ENCODE peak calls at places on chromosomes 2 and 18, in five cellular contexts. One of them, this sample, is unnamed. For H3K9me3, the result is how much of the 10 kb centered on the place peaks cover.

GRCh38 chr2:177783835-177784448 is 288.6 kb downstream of the PDE11A start:
- DNase-seq in neural progenitor cell: no peak
- DNase-seq in naive thymus-derived CD4-positive, alpha-beta T cell: no peak
- DNase-seq in SJCRH30: peak
- DNase-seq in adrenal gland: no peak
- DNase-seq in this sample: no peak

GRCh38 chr2:13056259-13056843 is 339.6 kb downstream of the TRIB2 start:
- DNase-seq in adrenal gland: no peak
- DNase-seq in SJCRH30: peak
- DNase-seq in neural progenitor cell: peak
- DNase-seq in naive thymus-derived CD4-positive, alpha-beta T cell: no peak
- DNase-seq in this sample: peak

GRCh38 chr2:67752964-67753363 is 309.8 kb downstream of the C1D start:
- DNase-seq in neural progenitor cell: no peak
- DNase-seq in SJCRH30: no peak
- DNase-seq in naive thymus-derived CD4-positive, alpha-beta T cell: no peak
- DNase-seq in adrenal gland: no peak
- DNase-seq in this sample: no peak

GRCh38 chr2:144376926-144377325 is 143.0 kb downstream of the ZEB2 start:
- DNase-seq in SJCRH30: no peak
- DNase-seq in naive thymus-derived CD4-positive, alpha-beta T cell: no peak
- DNase-seq in adrenal gland: no peak
- DNase-seq in neural progenitor cell: no peak
- DNase-seq in this sample: no peak

GRCh38 chr2:38515155-38516074 is 87.3 kb downstream of the HNRNPLL start:
- DNase-seq in naive thymus-derived CD4-positive, alpha-beta T cell: no peak
- DNase-seq in neural progenitor cell: no peak
- DNase-seq in adrenal gland: peak
- DNase-seq in SJCRH30: peak
- DNase-seq in this sample: peak

GRCh38 chr2:25336446-25336845 is 5.3 kb downstream of the DNMT3A start:
- DNase-seq in adrenal gland: no peak
- DNase-seq in naive thymus-derived CD4-positive, alpha-beta T cell: no peak
- DNase-seq in SJCRH30: no peak
- DNase-seq in neural progenitor cell: peak
- DNase-seq in this sample: no peak

GRCh38 chr2:191804711-191805230 is 42.1 kb downstream of the CAVIN2 start:
- DNase-seq in naive thymus-derived CD4-positive, alpha-beta T cell: no peak
- DNase-seq in SJCRH30: no peak
- DNase-seq in neural progenitor cell: no peak
- DNase-seq in adrenal gland: no peak
- DNase-seq in this sample: no peak

GRCh38 chr2:9206991-9207640 is 504 bp downstream of the ASAP2 start:
- DNase-seq in neural progenitor cell: no peak
- DNase-seq in SJCRH30: peak
- DNase-seq in adrenal gland: peak
- DNase-seq in naive thymus-derived CD4-positive, alpha-beta T cell: no peak
- DNase-seq in this sample: peak

GRCh38 chr18:11366410-11366809 is 217.0 kb upstream of the PIEZO2 start:
- DNase-seq in neural progenitor cell: no peak
- DNase-seq in SJCRH30: peak
- DNase-seq in naive thymus-derived CD4-positive, alpha-beta T cell: no peak
- DNase-seq in adrenal gland: peak
- DNase-seq in this sample: peak

GRCh38 chr2:216713691-216714411 is 18.5 kb upstream of the IGFBP5 start:
- DNase-seq in naive thymus-derived CD4-positive, alpha-beta T cell: no peak
- DNase-seq in adrenal gland: no peak
- DNase-seq in SJCRH30: peak
- DNase-seq in neural progenitor cell: no peak
- DNase-seq in this sample: peak

GRCh38 chr2:44244135-44244871 is 31.0 kb upstream of the SLC3A1 start:
- DNase-seq in SJCRH30: peak
- DNase-seq in neural progenitor cell: peak
- DNase-seq in adrenal gland: peak
- DNase-seq in naive thymus-derived CD4-positive, alpha-beta T cell: peak
- DNase-seq in this sample: peak

GRCh38 chr2:239918749-239919148 is 106.4 kb downstream of the NDUFA10 start:
- DNase-seq in naive thymus-derived CD4-positive, alpha-beta T cell: no peak
- DNase-seq in adrenal gland: no peak
- DNase-seq in SJCRH30: no peak
- DNase-seq in neural progenitor cell: no peak
- DNase-seq in this sample: no peak

GRCh38 chr18:6731197-6731596 is 1.7 kb downstream of the ARHGAP28 start:
- DNase-seq in naive thymus-derived CD4-positive, alpha-beta T cell: no peak
- DNase-seq in neural progenitor cell: peak
- DNase-seq in SJCRH30: peak
- DNase-seq in adrenal gland: no peak
- DNase-seq in this sample: no peak

GRCh38 chr2:15813481-15814266 is 126.7 kb upstream of the MYCN start:
- DNase-seq in adrenal gland: no peak
- DNase-seq in neural progenitor cell: no peak
- DNase-seq in naive thymus-derived CD4-positive, alpha-beta T cell: no peak
- DNase-seq in SJCRH30: no peak
- DNase-seq in this sample: no peak

GRCh38 chr2:172531309-172531708 is 24.6 kb upstream of the PDK1 start:
- DNase-seq in SJCRH30: no peak
- DNase-seq in adrenal gland: no peak
- DNase-seq in naive thymus-derived CD4-positive, alpha-beta T cell: no peak
- DNase-seq in neural progenitor cell: no peak
- DNase-seq in this sample: no peak

GRCh38 chr2:172535119-172535518 is 20.8 kb upstream of the PDK1 start:
- DNase-seq in naive thymus-derived CD4-positive, alpha-beta T cell: no peak
- DNase-seq in adrenal gland: no peak
- DNase-seq in SJCRH30: no peak
- DNase-seq in neural progenitor cell: peak
- DNase-seq in this sample: no peak

GRCh38 chr2:172533687-172534086 is 22.2 kb upstream of the PDK1 start:
- DNase-seq in SJCRH30: no peak
- DNase-seq in neural progenitor cell: no peak
- DNase-seq in adrenal gland: no peak
- DNase-seq in naive thymus-derived CD4-positive, alpha-beta T cell: no peak
- DNase-seq in this sample: no peak
- H3K9me3 ChIP-seq in SJCRH30: under half
- H3K9me3 ChIP-seq in neural progenitor cell: under half
- H3K9me3 ChIP-seq in adrenal gland: under half
- H3K9me3 ChIP-seq in naive thymus-derived CD4-positive, alpha-beta T cell: under half
- H3K9me3 ChIP-seq in this sample: under half

DNA sequence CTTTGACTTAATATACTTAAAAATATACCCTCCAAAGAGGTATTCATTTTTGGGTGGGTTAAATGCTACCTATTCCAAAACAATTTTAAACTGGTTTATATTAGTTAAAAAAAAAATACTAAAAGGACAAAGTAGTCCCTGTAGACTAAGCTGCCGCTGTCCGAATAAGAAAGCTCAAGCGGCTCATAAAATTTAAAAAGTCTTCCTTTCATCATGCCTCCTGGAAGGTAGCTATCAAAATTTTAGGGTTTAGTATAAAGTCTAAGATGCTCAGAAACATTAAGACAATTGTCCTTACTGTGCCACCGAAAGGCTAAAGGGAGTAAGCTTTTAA is 458 bp upstream of the UGGT1 start:
- DNase-seq in SJCRH30: no peak
- DNase-seq in adrenal gland: no peak
- DNase-seq in neural progenitor cell: no peak
- DNase-seq in naive thymus-derived CD4-positive, alpha-beta T cell: no peak
- DNase-seq in this sample: no peak
- H3K4me3 ChIP-seq in SJCRH30: peak
- H3K4me3 ChIP-seq in adrenal gland: peak
- H3K4me3 ChIP-seq in neural progenitor cell: peak
- H3K4me3 ChIP-seq in naive thymus-derived CD4-positive, alpha-beta T cell: peak
- H3K4me3 ChIP-seq in this sample: peak

DNA sequence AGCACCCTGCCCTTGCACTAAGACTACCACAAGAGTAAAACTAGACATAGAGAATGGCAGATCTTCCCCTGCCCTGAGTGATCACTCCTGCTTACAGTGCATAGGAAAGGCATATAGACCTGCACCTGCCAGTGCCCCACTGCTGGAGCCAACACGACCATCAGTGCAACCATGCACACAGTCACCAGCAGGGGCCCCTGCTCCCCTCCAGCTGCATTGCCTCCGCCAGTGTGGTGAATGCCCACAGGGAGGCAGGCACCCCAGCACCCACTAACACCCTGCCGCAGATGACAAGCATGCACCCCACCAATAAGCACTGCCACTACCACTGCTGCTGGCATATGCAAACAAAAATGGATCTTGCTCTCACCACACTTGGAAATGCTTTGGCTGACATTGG is 478.8 kb downstream of the ADCYAP1 start:
- DNase-seq in naive thymus-derived CD4-positive, alpha-beta T cell: no peak
- DNase-seq in adrenal gland: no peak
- DNase-seq in neural progenitor cell: no peak
- DNase-seq in SJCRH30: no peak
- DNase-seq in this sample: no peak
- H3K9me3 ChIP-seq in naive thymus-derived CD4-positive, alpha-beta T cell: under half
- H3K9me3 ChIP-seq in adrenal gland: under half
- H3K9me3 ChIP-seq in neural progenitor cell: under half
- H3K9me3 ChIP-seq in SJCRH30: under half
- H3K9me3 ChIP-seq in this sample: under half

DNA sequence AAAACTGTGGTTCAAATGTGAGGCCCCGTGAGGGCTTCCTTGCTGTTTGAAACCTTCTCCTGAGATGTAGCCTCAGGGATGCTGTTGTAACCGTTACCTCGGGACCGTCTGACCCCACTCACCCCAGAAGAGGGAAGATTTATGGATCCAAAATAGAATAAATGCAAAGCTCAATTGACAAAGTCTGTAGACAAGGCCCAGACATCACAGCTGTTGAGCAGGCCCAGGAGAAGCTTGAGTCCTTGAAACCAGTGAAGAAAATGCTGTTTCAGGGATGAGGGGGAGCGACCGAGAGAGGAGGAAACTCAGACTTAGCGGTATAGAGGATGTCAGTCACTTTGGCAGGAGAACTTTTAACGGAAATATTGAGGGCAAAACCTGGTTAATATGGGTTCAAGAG is 76.8 kb upstream of the RBM44 start:
- DNase-seq in adrenal gland: no peak
- DNase-seq in naive thymus-derived CD4-positive, alpha-beta T cell: no peak
- DNase-seq in SJCRH30: no peak
- DNase-seq in neural progenitor cell: no peak
- DNase-seq in this sample: no peak
- H3K4me3 ChIP-seq in adrenal gland: no peak
- H3K4me3 ChIP-seq in naive thymus-derived CD4-positive, alpha-beta T cell: no peak
- H3K4me3 ChIP-seq in SJCRH30: no peak
- H3K4me3 ChIP-seq in neural progenitor cell: no peak
- H3K4me3 ChIP-seq in this sample: no peak

GRCh38 chr2:128040166-128040771 is 12.4 kb upstream of the SAP130 start:
- DNase-seq in naive thymus-derived CD4-positive, alpha-beta T cell: no peak
- DNase-seq in adrenal gland: no peak
- DNase-seq in neural progenitor cell: no peak
- DNase-seq in SJCRH30: no peak
- DNase-seq in this sample: no peak

GRCh38 chr2:128041561-128041960 is 13.7 kb upstream of the SAP130 start:
- DNase-seq in SJCRH30: peak
- DNase-seq in naive thymus-derived CD4-positive, alpha-beta T cell: no peak
- DNase-seq in neural progenitor cell: peak
- DNase-seq in adrenal gland: no peak
- DNase-seq in this sample: no peak

GRCh38 chr2:128039535-128039934 is 11.7 kb upstream of the SAP130 start:
- DNase-seq in neural progenitor cell: no peak
- DNase-seq in SJCRH30: no peak
- DNase-seq in adrenal gland: no peak
- DNase-seq in naive thymus-derived CD4-positive, alpha-beta T cell: no peak
- DNase-seq in this sample: no peak

GRCh38 chr2:128037624-128038023 is 9.8 kb upstream of the SAP130 start:
- DNase-seq in SJCRH30: peak
- DNase-seq in neural progenitor cell: peak
- DNase-seq in naive thymus-derived CD4-positive, alpha-beta T cell: no peak
- DNase-seq in adrenal gland: no peak
- DNase-seq in this sample: no peak

DNA sequence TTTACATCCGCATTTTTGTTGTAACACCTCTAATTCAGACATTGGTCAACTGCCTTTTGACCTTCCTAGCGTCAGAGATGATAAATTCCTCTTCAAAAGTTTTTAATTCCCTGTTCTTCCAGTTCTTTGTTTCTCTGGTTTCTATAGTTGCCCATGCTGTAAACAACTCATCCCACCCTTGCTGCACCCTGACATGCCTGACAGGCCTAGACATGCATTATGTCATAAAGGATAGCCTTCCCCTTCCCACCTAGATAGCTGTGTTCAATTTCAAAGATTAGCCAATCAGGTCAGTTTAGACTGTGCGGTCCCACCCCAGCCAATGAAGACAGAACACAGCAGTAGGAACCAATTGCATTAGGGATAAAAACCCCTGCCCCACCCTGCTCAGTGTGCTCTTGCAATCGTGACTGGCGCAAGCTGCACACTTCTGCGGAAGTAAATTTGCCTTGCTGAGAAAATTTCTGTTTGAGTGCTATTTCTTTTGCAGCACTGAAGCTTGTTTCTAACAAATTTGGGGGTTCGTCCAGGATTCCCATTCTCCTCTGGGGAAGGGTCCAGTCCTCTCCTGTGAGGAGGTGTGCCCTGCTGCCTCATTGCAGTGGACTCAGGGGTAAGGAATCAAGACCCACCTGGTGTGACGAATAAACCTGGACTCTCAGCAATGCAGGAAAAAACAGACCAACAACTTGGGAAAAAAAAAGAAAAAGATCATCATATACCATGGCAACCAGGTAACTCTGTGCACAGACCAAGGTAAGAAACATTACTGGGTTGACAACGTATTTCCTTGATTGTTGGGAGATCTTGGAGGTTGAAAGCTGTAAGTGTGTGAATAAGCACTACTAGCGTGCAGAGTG is 9.1 kb upstream of the SAP130 start:
- DNase-seq in naive thymus-derived CD4-positive, alpha-beta T cell: no peak
- DNase-seq in SJCRH30: no peak
- DNase-seq in adrenal gland: no peak
- DNase-seq in neural progenitor cell: no peak
- DNase-seq in this sample: no peak
- H3K9me3 ChIP-seq in naive thymus-derived CD4-positive, alpha-beta T cell: under half
- H3K9me3 ChIP-seq in SJCRH30: under half
- H3K9me3 ChIP-seq in adrenal gland: under half
- H3K9me3 ChIP-seq in neural progenitor cell: under half
- H3K9me3 ChIP-seq in this sample: under half

DNA sequence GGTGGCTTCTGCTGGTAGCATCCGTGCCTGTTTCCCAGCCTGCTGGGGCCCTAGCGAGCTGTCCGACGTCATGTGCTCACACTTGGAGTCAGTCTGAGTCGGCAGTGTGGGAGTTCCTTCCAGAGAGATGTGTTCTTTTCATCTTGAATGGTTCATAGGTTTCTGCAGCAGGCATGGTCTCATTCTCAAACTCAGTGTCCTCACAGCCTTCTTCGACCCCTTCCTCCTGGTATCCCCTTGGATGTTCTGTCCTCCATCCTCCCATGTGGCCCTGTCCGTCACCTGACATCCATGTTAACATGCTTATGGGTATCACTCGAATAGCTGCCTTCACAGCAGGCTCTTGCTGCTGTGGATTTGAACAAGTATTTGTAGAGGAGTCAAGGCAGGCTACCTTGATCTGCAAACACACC is 51.0 kb downstream of the LDLRAD4 start:
- DNase-seq in adrenal gland: peak
- DNase-seq in naive thymus-derived CD4-positive, alpha-beta T cell: no peak
- DNase-seq in SJCRH30: no peak
- DNase-seq in neural progenitor cell: no peak
- DNase-seq in this sample: no peak
- H3K4me3 ChIP-seq in adrenal gland: no peak
- H3K4me3 ChIP-seq in naive thymus-derived CD4-positive, alpha-beta T cell: no peak
- H3K4me3 ChIP-seq in SJCRH30: no peak
- H3K4me3 ChIP-seq in neural progenitor cell: no peak
- H3K4me3 ChIP-seq in this sample: no peak